ENCODE peak calls at places on chromosomes 4 and X, in four cellular contexts. B is suprapubic skin; H is left ventricle myocardium inferior; L is CD8-positive, alpha-beta T cell. T is an unnamed sample.
A peak's percentile ranks its signal among the peaks of the same experiment; 100 is the strongest.

GRCh38 chrX:30961387-30961786 is 72.3 kb upstream of the TAB3 start:
- DNase-seq in B (no peak), H (no peak), L (no peak), T (no peak)

GRCh38 chr4:4840351-4840750 is 19.1 kb upstream of the MSX1 start:
- DNase-seq in B (no peak), H (no peak), L (no peak), T (no peak)

GRCh38 chrX:12950851-12951589 is 23.9 kb upstream of the TMSB4X start:
- DNase-seq in B (no peak), H (no peak), L (peak; percentile 82), T (peak; percentile 37)

GRCh38 chr4:10461091-10461849 is 4.0 kb upstream of the ZNF518B start:
- DNase-seq in B (no peak), H (peak; percentile 54), L (peak; percentile 85), T (peak; percentile 17)

GRCh38 chr4:112557676-112558411 is 41.9 kb upstream of the NEUROG2 start:
- DNase-seq in B (no peak), H (no peak), L (no peak), T (no peak)

GRCh38 chrX:47864785-47865184 is 28.1 kb downstream of the ZNF81 start:
- DNase-seq in B (no peak), H (no peak), L (no peak), T (no peak)

GRCh38 chr4:89119166-89119565 is 7.8 kb downstream of the TIGD2 start:
- DNase-seq in B (no peak), H (no peak), L (no peak), T (no peak)

GRCh38 chrX:72021975-72022374 is 109.7 kb downstream of the RTL5 start:
- DNase-seq in B (no peak), H (no peak), L (peak; percentile 47), T (peak; percentile 34)

GRCh38 chr4:1412376-1413220 is 6.4 kb upstream of the NKX1-1 start:
- DNase-seq in B (no peak), H (no peak), L (no peak), T (no peak)

GRCh38 chr4:125198916-125199315 is 115.8 kb upstream of the FAT4 start:
- DNase-seq in B (no peak), H (no peak), L (no peak), T (no peak)

GRCh38 chrX:54048413-54048812 is 4.1 kb upstream of the PHF8 start:
- DNase-seq in B (no peak), H (no peak), L (no peak), T (no peak)

GRCh38 chrX:151793886-151794285 is 59.3 kb downstream of the CNGA2 start:
- DNase-seq in B (no peak), H (no peak), L (no peak), T (no peak)

GRCh38 chr4:88797725-88798124 is 100.1 kb upstream of the NAP1L5 start:
- DNase-seq in B (no peak), H (no peak), L (no peak), T (no peak)

GRCh38 chr4:80035336-80035735 is 37.7 kb downstream of the ANTXR2 start:
- DNase-seq in B (no peak), H (no peak), L (no peak), T (no peak)

GRCh38 chr4:22071749-22072148 is 123.2 kb upstream of the KCNIP4 start:
- DNase-seq in B (no peak), H (no peak), L (no peak), T (no peak)

GRCh38 chrX:10612215-10612614 is 8.2 kb downstream of the MID1 start:
- DNase-seq in B (no peak), H (no peak), L (no peak), T (no peak)

GRCh38 chrX:75226280-75226679 is 47.6 kb upstream of the UPRT start:
- DNase-seq in B (no peak), H (no peak), L (no peak), T (no peak)

GRCh38 chrX:105458846-105459245 is 238.4 kb upstream of the TEX13A start:
- DNase-seq in B (no peak), H (no peak), L (no peak), T (no peak)

GRCh38 chr4:111070390-111070789 is 447.5 kb upstream of the PITX2 start:
- DNase-seq in B (no peak), H (no peak), L (no peak), T (no peak)

GRCh38 chrX:54066841-54067240 is 22.6 kb upstream of the PHF8 start:
- DNase-seq in B (no peak), H (no peak), L (no peak), T (no peak)

GRCh38 chr4:141121101-141121500 is 12.2 kb downstream of the RNF150 start:
- DNase-seq in B (no peak), H (no peak), L (no peak), T (no peak)

GRCh38 chrX:3262906-3263305 is 83.5 kb downstream of the MXRA5 start:
- DNase-seq in B (no peak), H (no peak), L (no peak), T (peak; percentile 53)

GRCh38 chr4:5782829-5783476 is 72.0 kb downstream of the EVC start:
- DNase-seq in B (no peak), H (no peak), L (peak; percentile 23), T (no peak)

GRCh38 chr4:150348079-150348478 is 233.9 kb upstream of the MAB21L2 start:
- DNase-seq in B (no peak), H (no peak), L (no peak), T (no peak)

GRCh38 chr4:951594-952468 is 19.6 kb downstream of the TMEM175 start:
- DNase-seq in B (no peak), H (no peak), L (no peak), T (no peak)

GRCh38 chr4:70895405-70895804 is 6.8 kb upstream of the MOB1B start:
- DNase-seq in B (no peak), H (no peak), L (no peak), T (peak; percentile 18)

GRCh38 chrX:119887721-119888425 is 7.8 kb upstream of the AKAP14 start:
- DNase-seq in B (peak; percentile 74), H (peak; percentile 62), L (peak; percentile 66), T (peak; percentile 90)

GRCh38 chr4:72846280-72847111 is 223.0 kb downstream of the COX18 start:
- DNase-seq in B (no peak), H (no peak), L (no peak), T (peak; percentile 34)

GRCh38 chr4:127048371-127049085 is 584.2 kb upstream of the INTU start:
- DNase-seq in B (no peak), H (no peak), L (no peak), T (no peak)

GRCh38 chr4:181018998-181019397 is 1224.2 kb upstream of the TENM3 start:
- DNase-seq in B (no peak), H (no peak), L (no peak), T (no peak)

GRCh38 chr4:24659241-24659961 is 75.0 kb upstream of the DHX15 start:
- DNase-seq in B (no peak), H (no peak), L (no peak), T (peak; percentile 78)

GRCh38 chrX:84219551-84219950 is 31.6 kb upstream of the RPS6KA6 start:
- DNase-seq in B (no peak), H (no peak), L (no peak), T (peak; percentile 2)

GRCh38 chr4:88215351-88215750 is 56.9 kb upstream of the ABCG2 start:
- DNase-seq in B (no peak), H (no peak), L (no peak), T (no peak)

GRCh38 chrX:68833448-68833805 is 4.6 kb downstream of the EFNB1 start:
- DNase-seq in B (peak; percentile 17), H (no peak), L (no peak), T (no peak)
- H3K27me3 ChIP-seq in B (no peaks in the 10 kb centered on the region), H (no peaks in the 10 kb centered on the region), L (no peaks in the 10 kb centered on the region), T (peaks cover 5% of the 10 kb centered on the region)

GRCh38 chr4:78779280-78779679 is 3.1 kb downstream of the BMP2K start:
- DNase-seq in B (no peak), H (no peak), L (no peak), T (no peak)
- H3K4me3 ChIP-seq in B (peak overlapping the region; percentile 70), H (peak overlapping the region; percentile 90), L (no peak overlapping the region), T (peak overlapping the region; percentile 96)

GRCh38 chrX:15216280-15216679 is 53.6 kb downstream of the ASB9 start:
- DNase-seq in B (no peak), H (no peak), L (no peak), T (no peak)
- H3K27me3 ChIP-seq in B (no peaks in the 10 kb centered on the region), H (no peaks in the 10 kb centered on the region), L (no peaks in the 10 kb centered on the region), T (no peaks in the 10 kb centered on the region)

GRCh38 chr4:123577507-123577906 is 180.9 kb downstream of the SPRY1 start:
- DNase-seq in B (no peak), H (no peak), L (no peak), T (no peak)

GRCh38 chr4:123581802-123582201 is 185.2 kb downstream of the SPRY1 start:
- DNase-seq in B (no peak), H (no peak), L (no peak), T (no peak)

GRCh38 chr4:123580981-123581664 is 184.5 kb downstream of the SPRY1 start:
- DNase-seq in B (no peak), H (no peak), L (no peak), T (no peak)

GRCh38 chr4:123578276-123579014 is 181.8 kb downstream of the SPRY1 start:
- DNase-seq in B (no peak), H (no peak), L (no peak), T (no peak)

GRCh38 chr4:123579961-123580360 is 183.4 kb downstream of the SPRY1 start:
- DNase-seq in B (no peak), H (no peak), L (no peak), T (no peak)
- H3K4me3 ChIP-seq in B (no peak overlapping the region), H (no peak overlapping the region), L (no peak overlapping the region), T (no peak overlapping the region)